ENCODE peak calls at places on chromosome 14, in six cellular contexts. Q is endothelial cell of umbilical vein, C is K562, H is H1, Y is HCT116, F is GM12878. S is an unnamed sample.

GRCh38 chr14:71742491-71742890 is 189.7 kb upstream of the RGS6 start:
- DNase-seq in H (no peak), F (no peak), Q (no peak), Y (no peak), C (no peak), S (no peak)

GRCh38 chr14:64721391-64721791 is 17.2 kb downstream of the PLEKHG3 start:
- DNase-seq in Y (no peak), Q (peak; percentile 27), F (no peak), C (no peak), H (no peak), S (no peak)

GRCh38 chr14:35808076-35808657 is 928 bp downstream of the RALGAPA1 start:
- DNase-seq in Q (peak; percentile 65), H (no peak), C (peak; percentile 48), F (no peak), Y (no peak), S (no peak)

GRCh38 chr14:28765907-28766504 is 581 bp upstream of the FOXG1 start:
- DNase-seq in F (no peak), Q (no peak), H (peak; percentile 74), Y (no peak), C (peak; percentile 61), S (no peak)

GRCh38 chr14:69093551-69094421 is 59.1 kb downstream of the DCAF5 start:
- DNase-seq in Q (peak; percentile 79), Y (no peak), H (no peak), C (no peak), F (no peak), S (peak; percentile 97)

GRCh38 chr14:36227802-36228201 is 51.3 kb upstream of the PTCSC3 start:
- DNase-seq in C (no peak), Q (peak; percentile 53), F (no peak), Y (no peak), H (no peak), S (no peak)

GRCh38 chr14:72812292-72812851 is 81.5 kb downstream of the DPF3 start:
- DNase-seq in Y (no peak), Q (no peak), C (no peak), F (no peak), H (no peak), S (no peak)

GRCh38 chr14:63727231-63727735 is 582 bp downstream of the SGPP1 start:
- DNase-seq in H (no peak), Y (no peak), C (peak; percentile 32), Q (peak; percentile 51), F (no peak), S (no peak)

GRCh38 chr14:65170768-65171251 is 68.5 kb upstream of the MAX start:
- DNase-seq in C (peak; percentile 11), H (peak; percentile 74), Y (no peak), F (peak; percentile 40), Q (peak; percentile 70), S (no peak)

GRCh38 chr14:77988966-77989365 is 181.2 kb upstream of the NRXN3 start:
- DNase-seq in H (no peak), Y (no peak), Q (no peak), C (peak; percentile 44), F (no peak), S (peak; percentile 6)

GRCh38 chr14:93343797-93344196 is 3.2 kb upstream of the COX8C start:
- DNase-seq in Y (no peak), Q (no peak), F (no peak), H (no peak), C (no peak), S (no peak)

GRCh38 chr14:33404054-33404453 is 465.4 kb downstream of the NPAS3 start:
- DNase-seq in C (no peak), H (no peak), Q (peak; percentile 15), F (no peak), Y (no peak), S (no peak)

GRCh38 chr14:20427231-20428009 is 8.5 kb downstream of the KLHL33 start:
- DNase-seq in F (peak; percentile 71), Y (peak; percentile 13), H (no peak), C (peak; percentile 69), Q (peak; percentile 72), S (peak; percentile 68)

GRCh38 chr14:65433646-65434045 is 21.1 kb downstream of the FUT8 start:
- DNase-seq in C (no peak), H (no peak), F (no peak), Q (no peak), Y (no peak), S (no peak)

GRCh38 chr14:58426819-58427288 is 477 bp downstream of the TIMM9 start:
- DNase-seq in C (peak; percentile 77), F (no peak), Q (peak; percentile 72), H (peak; percentile 78), Y (no peak), S (peak; percentile 56)

GRCh38 chr14:56962431-56962830 is 152.2 kb upstream of the OTX2 start:
- DNase-seq in Y (no peak), Q (no peak), C (peak; percentile 10), F (no peak), H (no peak), S (no peak)

GRCh38 chr14:49593016-49593415 is 5.7 kb upstream of the LRR1 start:
- DNase-seq in F (no peak), Q (peak; percentile 40), Y (no peak), H (no peak), C (no peak), S (no peak)

GRCh38 chr14:38867561-38868150 is 235.4 kb downstream of the SEC23A start:
- DNase-seq in H (peak; percentile 81), C (peak; percentile 70), Y (peak; percentile 67), Q (peak; percentile 86), F (no peak), S (peak; percentile 91)

GRCh38 chr14:46322076-46322475 is 329.5 kb downstream of the RPL10L start:
- DNase-seq in F (no peak), C (no peak), Q (no peak), H (no peak), Y (no peak), S (no peak)

GRCh38 chr14:44453433-44454171 is 53.5 kb downstream of the FSCB start:
- DNase-seq in Q (no peak), Y (no peak), H (no peak), C (no peak), F (no peak), S (no peak)

GRCh38 chr14:21106506-21107359 is 5.9 kb downstream of the TMEM253 start:
- DNase-seq in H (peak; percentile 88), Q (peak; percentile 69), F (no peak), C (peak; percentile 84), Y (peak; percentile 79), S (peak; percentile 84)

GRCh38 chr14:56333361-56334279 is 215.4 kb downstream of the PELI2 start:
- DNase-seq in F (no peak), H (no peak), Y (no peak), C (peak; percentile 24), Q (peak; percentile 91), S (peak; percentile 13)

GRCh38 chr14:64465856-64466554 is 706 bp downstream of the AKAP5 start:
- DNase-seq in F (no peak), Q (peak; percentile 45), H (no peak), Y (no peak), C (peak; percentile 24), S (no peak)

GRCh38 chr14:73342670-73343069 is 105.4 kb downstream of the PAPLN start:
- DNase-seq in F (no peak), C (no peak), Y (no peak), H (no peak), Q (no peak), S (no peak)

GRCh38 chr14:49581961-49582210 is 4.3 kb downstream of the RPS29 start:
- DNase-seq in Q (no peak), C (no peak), Y (no peak), H (no peak), F (no peak), S (no peak)

GRCh38 chr14:74019743-74020142 is 594 bp downstream of the BBOF1 start:
- DNase-seq in C (peak; percentile 24), Q (peak; percentile 28), F (no peak), H (no peak), Y (no peak), S (peak; percentile 23)

GRCh38 chr14:48970995-48971394 is 615.2 kb downstream of the RPS29 start:
- DNase-seq in F (no peak), C (no peak), Y (no peak), H (no peak), Q (no peak), S (no peak)

GRCh38 chr14:91098591-91098990 is 15.3 kb upstream of the DGLUCY start:
- DNase-seq in Y (no peak), H (no peak), Q (no peak), C (no peak), F (no peak), S (no peak)

GRCh38 chr14:60506462-60506984 is 2.4 kb upstream of the SIX6 start:
- DNase-seq in Y (no peak), C (no peak), Q (no peak), F (no peak), H (peak; percentile 53), S (no peak)
- TF ChIP-seq EZH2 in Y (no peak), C (no peak), Q (no peak), F (no peak), H (no peak), S (no peak)

GRCh38 chr14:102817318-102817717 is 40.1 kb downstream of the TRAF3 start:
- DNase-seq in H (no peak), Y (no peak), Q (no peak), C (no peak), F (no peak), S (no peak)

GRCh38 chr14:102819790-102820330 is 42.6 kb downstream of the TRAF3 start:
- DNase-seq in C (no peak), F (no peak), Q (no peak), H (no peak), Y (no peak), S (no peak)

GRCh38 chr14:102821252-102821651 is 44.0 kb downstream of the TRAF3 start:
- DNase-seq in H (no peak), F (no peak), C (no peak), Y (no peak), Q (no peak), S (no peak)

GRCh38 chr14:102817942-102818940 is 41.0 kb downstream of the TRAF3 start:
- DNase-seq in C (no peak), Q (no peak), H (no peak), Y (no peak), F (no peak), S (no peak)

GRCh38 chr14:102819176-102819628 is 42.0 kb downstream of the TRAF3 start:
- DNase-seq in Q (no peak), Y (no peak), F (peak; percentile 89), C (no peak), H (no peak), S (peak; percentile 77)
- TF ChIP-seq POLR2A in Q (no peak), Y (no peak), F (peak; percentile 77), C (no peak), H (no peak), S (no peak)

GRCh38 chr14:104800600-104801283 is at the start of gene ZBTB42:
- DNase-seq in H (peak; percentile 74), C (peak; percentile 77), Q (peak; percentile 42), Y (no peak), F (no peak), S (peak; percentile 54)
- TF ChIP-seq EZH2 in H (no peak), C (no peak), Q (no peak), Y (no peak), F (no peak), S (no peak)

DNA sequence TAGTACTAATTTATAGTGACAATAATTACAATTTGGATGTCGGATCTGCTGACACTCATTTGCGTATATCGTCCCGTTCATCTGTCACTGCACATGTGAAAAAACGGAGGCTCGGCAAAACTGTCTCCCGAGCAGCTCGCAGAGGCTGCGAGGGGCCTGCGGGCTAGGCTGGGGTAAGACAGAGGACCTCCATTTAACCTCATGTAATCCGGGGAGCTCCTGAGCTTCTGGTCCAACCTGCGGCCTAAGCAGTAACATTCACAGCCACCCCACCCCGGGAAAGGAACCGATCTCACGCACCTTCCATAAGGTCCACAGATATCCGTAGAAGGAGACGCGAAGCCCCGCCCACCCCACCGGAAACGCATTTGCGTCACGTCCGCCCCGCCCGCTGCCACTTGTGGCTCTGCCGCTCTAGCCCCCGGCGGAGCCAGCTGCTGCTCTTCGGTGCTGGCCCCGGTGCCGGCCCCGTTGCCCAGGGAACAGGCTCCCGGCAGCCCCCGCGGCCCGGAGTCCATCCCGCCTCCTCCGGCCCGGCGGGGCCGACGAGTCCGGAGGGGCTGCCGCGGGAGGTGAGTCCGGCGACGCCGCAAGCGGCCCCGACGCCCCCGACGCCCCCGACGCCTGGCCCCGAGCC is at the start of the genes CINP and TECPR2:
- DNase-seq in Q (peak; percentile 95), Y (peak; percentile 84), C (peak; percentile 94), F (peak; percentile 71), H (peak; percentile 97), S (peak; percentile 85)
- TF ChIP-seq POLR2A in Q (peak; percentile 95), Y (peak; percentile 39), C (peak; percentile 78), F (peak; percentile 72), H (peak; percentile 52), S (peak; percentile 86)

S was measured in HepG2.